ENCODE peak calls at places on chromosomes 12 and 14, in five cellular contexts. M is WTC11, L is K562, Y is HepG2, A is GM12878. S is an unnamed sample.

GRCh38 chr12:12181516-12181915 is 85.3 kb downstream of the LRP6 start:
- DNase-seq in Y (no peak), M (no peak), L (no peak), A (no peak), S (no peak)

GRCh38 chr14:103561381-103562134 is 899 bp downstream of the BAG5 start:
- DNase-seq in A (no peak), M (no peak), L (peak), Y (peak), S (no peak)

GRCh38 chr12:127588224-127588623 is 678.7 kb upstream of the TMEM132C start:
- DNase-seq in M (no peak), L (no peak), A (no peak), Y (no peak), S (no peak)

GRCh38 chr14:67428501-67429031 is 16.6 kb upstream of the PLEK2 start:
- DNase-seq in Y (peak), M (no peak), L (peak), A (no peak), S (peak)

GRCh38 chr12:68675098-68675842 is 11.5 kb upstream of the NUP107 start:
- DNase-seq in L (peak), M (no peak), A (no peak), Y (no peak), S (no peak)

GRCh38 chr12:130079254-130079653 is 83.0 kb upstream of the FZD10 start:
- DNase-seq in Y (no peak), M (no peak), A (no peak), L (no peak), S (no peak)

GRCh38 chr14:69539631-69540410 is 34.9 kb downstream of the CCDC177 start:
- DNase-seq in Y (no peak), M (no peak), L (no peak), A (no peak), S (peak)

GRCh38 chr12:108129017-108129812 is at the start of gene WSCD2:
- DNase-seq in A (no peak), Y (peak), L (peak), M (peak), S (peak)

GRCh38 chr12:51383281-51383905 is 7.8 kb downstream of the GALNT6 start:
- DNase-seq in A (no peak), M (no peak), L (no peak), Y (no peak), S (no peak)

GRCh38 chr14:22118894-22119477 is 445.4 kb upstream of the OR4E1 start:
- DNase-seq in L (no peak), Y (no peak), M (no peak), A (no peak), S (no peak)

GRCh38 chr14:27739657-27740156 is 1026.9 kb upstream of the FOXG1 start:
- DNase-seq in Y (no peak), A (no peak), M (no peak), L (no peak), S (no peak)

GRCh38 chr12:18752280-18752920 is 14.5 kb downstream of the CAPZA3 start:
- DNase-seq in M (peak), Y (no peak), L (peak), A (no peak), S (no peak)

GRCh38 chr12:121916719-121917118 is 1.7 kb upstream of the CFAP251 start:
- DNase-seq in L (no peak), Y (no peak), M (no peak), A (no peak), S (no peak)

GRCh38 chr12:132323171-132324010 is 6.0 kb downstream of the GALNT9 start:
- DNase-seq in M (no peak), A (no peak), Y (no peak), L (no peak), S (no peak)

GRCh38 chr12:31444801-31445200 is 118.9 kb upstream of the SINHCAF start:
- DNase-seq in Y (no peak), M (no peak), L (no peak), A (no peak), S (no peak)

GRCh38 chr14:68932219-68932618 is 46.9 kb downstream of the ACTN1 start:
- DNase-seq in Y (no peak), L (no peak), A (no peak), M (no peak), S (no peak)

GRCh38 chr14:71698027-71698426 is 234.2 kb upstream of the RGS6 start:
- DNase-seq in Y (no peak), L (no peak), A (no peak), M (no peak), S (no peak)

GRCh38 chr14:32397871-32398640 is 69.0 kb downstream of the AKAP6 start:
- DNase-seq in M (no peak), A (no peak), L (no peak), Y (no peak), S (no peak)

GRCh38 chr12:76967181-76967885 is 88.5 kb upstream of the CSRP2 start:
- DNase-seq in M (no peak), Y (no peak), L (no peak), A (no peak), S (no peak)

GRCh38 chr12:50666023-50666422 is 97.9 kb upstream of the ATF1 start:
- DNase-seq in Y (no peak), A (no peak), M (no peak), L (no peak), S (no peak)

GRCh38 chr12:50765325-50765911 is 1.5 kb downstream of the ATF1 start:
- DNase-seq in Y (peak), M (peak), L (peak), A (no peak), S (peak)

GRCh38 chr14:76081642-76082041 is 70.1 kb upstream of the GPATCH2L start:
- DNase-seq in L (no peak), Y (no peak), A (no peak), M (no peak), S (no peak)

GRCh38 chr12:67650528-67651379 is 2.2 kb downstream of the DYRK2 start:
- DNase-seq in M (no peak), Y (no peak), L (no peak), A (no peak), S (peak)

GRCh38 chr12:67647547-67648305 is 819 bp upstream of the DYRK2 start:
- DNase-seq in A (no peak), M (peak), L (peak), Y (peak), S (peak)

GRCh38 chr12:67648306-67649164 is at the start of gene DYRK2:
- DNase-seq in M (peak), Y (peak), A (no peak), L (peak), S (peak)

GRCh38 chr12:67650127-67650495 is 1.6 kb downstream of the DYRK2 start:
- DNase-seq in M (no peak), Y (no peak), A (no peak), L (peak), S (peak)

GRCh38 chr12:67649165-67650126 is 901 bp downstream of the DYRK2 start:
- DNase-seq in L (peak), A (no peak), M (peak), Y (no peak), S (peak)
- TF ChIP-seq ESRRA in L (no peak), A (no peak), M (no peak), Y (no peak), S (no peak)

DNA sequence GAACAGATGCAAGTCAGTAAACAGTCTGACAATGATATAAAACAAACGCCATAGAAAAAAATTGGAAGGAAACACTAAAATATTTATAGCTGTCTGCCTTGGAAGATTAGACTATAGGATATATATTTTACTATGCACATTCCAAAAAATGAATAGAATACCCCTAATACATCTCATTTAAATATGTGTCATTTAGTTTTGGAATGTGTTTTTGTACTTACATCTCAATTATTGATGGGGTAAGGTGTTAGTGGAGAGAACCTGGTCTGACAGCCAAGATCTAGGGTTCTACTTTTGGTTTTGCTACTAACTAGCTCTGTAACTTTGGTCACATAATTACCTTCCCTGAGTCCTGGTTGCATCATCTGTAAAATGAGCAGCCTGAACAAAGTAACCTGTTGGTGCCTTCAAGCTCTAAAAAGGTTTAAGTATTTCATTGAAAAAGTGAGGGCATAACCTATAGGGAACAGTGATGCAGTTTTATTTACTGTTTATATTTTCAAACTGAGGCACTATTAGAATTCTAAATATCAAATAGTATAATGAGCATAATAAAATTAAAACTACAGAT is 28.6 kb upstream of the SLC6A13 start:
- DNase-seq in L (no peak), M (no peak), A (no peak), Y (no peak), S (no peak)
- TF ChIP-seq ESRRA in L (no peak), M (no peak), A (no peak), Y (no peak), S (no peak)

GRCh38 chr12:123971770-123972447 is 722 bp downstream of the CCDC92 start:
- DNase-seq in L (peak), M (peak), A (no peak), Y (peak), S (peak)
- TF ChIP-seq ESRRA in L (no peak), M (no peak), A (no peak), Y (no peak), S (no peak)

GRCh38 chr12:91633734-91634357 is 451.2 kb upstream of the DCN start:
- DNase-seq in Y (no peak), M (no peak), A (no peak), L (peak), S (no peak)
- TF ChIP-seq ESRRA in Y (no peak), M (no peak), A (no peak), L (peak), S (no peak)

DNA sequence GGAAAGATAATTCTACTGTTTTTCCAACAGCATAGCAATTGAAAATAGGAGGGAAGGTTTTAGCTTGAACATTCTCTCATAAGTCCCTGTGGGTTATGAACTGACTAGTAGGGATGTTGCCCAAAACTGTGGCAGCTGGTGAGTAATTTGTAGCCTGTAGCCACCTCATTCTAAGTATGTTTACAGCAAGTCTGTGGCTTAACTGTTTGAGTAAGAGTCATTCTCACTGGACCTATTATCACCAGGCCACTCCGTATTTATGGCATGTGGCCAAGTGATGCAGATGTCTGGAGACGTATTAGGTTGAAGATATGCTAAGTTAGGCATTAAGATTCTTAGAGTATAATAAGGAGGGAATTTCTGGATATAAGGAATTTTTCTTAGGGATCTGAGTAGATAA is 458.3 kb downstream of the ETNK1 start:
- DNase-seq in L (peak), M (no peak), A (no peak), Y (no peak), S (no peak)
- TF ChIP-seq ESRRA in L (no peak), M (no peak), A (no peak), Y (no peak), S (no peak)

S was measured in A549.